ENCODE peak calls at places on chromosomes 1 and 21, in ten cellular contexts. H, W, L, V, M, Z, E, O, X and J are unnamed samples.

GRCh38 chr1:2840036-2840809 is 38.7 kb upstream of the TTC34 start:
- DNase-seq in H (peak; percentile 40), W (no peak), X (no peak), M (no peak), L (no peak), E (no peak), O (no peak), Z (no peak), V (no peak), J (peak; percentile 78)

GRCh38 chr1:200802865-200803512 is 64.3 kb downstream of the CAMSAP2 start:
- DNase-seq in W (peak; percentile 93), Z (peak; percentile 1), H (peak; percentile 94), O (peak; percentile 61), M (peak; percentile 42), E (peak; percentile 84), L (peak; percentile 74), X (peak; percentile 63), V (peak; percentile 66), J (peak; percentile 74)

GRCh38 chr1:30635386-30635975 is 87.9 kb downstream of the MATN1 start:
- DNase-seq in L (no peak), Z (no peak), E (no peak), V (no peak), M (no peak), X (no peak), O (no peak), W (no peak), H (no peak), J (no peak)

GRCh38 chr1:12669529-12670068 is 25.7 kb downstream of the AADACL4 start:
- DNase-seq in W (no peak), Z (no peak), O (no peak), X (peak; percentile 28), L (no peak), E (no peak), V (no peak), M (no peak), H (no peak), J (no peak)

GRCh38 chr21:36178349-36178748 is 21.7 kb downstream of the DOP1B start:
- DNase-seq in L (no peak), V (no peak), M (no peak), W (no peak), X (no peak), E (no peak), O (no peak), Z (no peak), H (no peak), J (no peak)

GRCh38 chr1:16724718-16725438 is 15.4 kb upstream of the RNU1-4 start:
- DNase-seq in O (no peak), M (no peak), L (peak; percentile 46), H (peak; percentile 65), E (no peak), X (no peak), V (no peak), Z (no peak), W (no peak), J (peak; percentile 2)

GRCh38 chr1:189619682-189620332 is 857.9 kb downstream of the BRINP3 start:
- DNase-seq in W (peak; percentile 100), M (peak; percentile 3), E (peak; percentile 89), O (peak; percentile 91), V (no peak), H (no peak), X (peak; percentile 69), Z (no peak), L (no peak), J (no peak)

GRCh38 chr1:227926216-227926791 is 21.4 kb downstream of the WNT9A start:
- DNase-seq in O (no peak), Z (no peak), L (no peak), H (no peak), V (no peak), E (no peak), W (no peak), X (no peak), M (no peak), J (no peak)

GRCh38 chr1:221678014-221678413 is 63.9 kb downstream of the DUSP10 start:
- DNase-seq in V (no peak), H (no peak), E (no peak), W (no peak), Z (no peak), X (no peak), L (no peak), O (no peak), M (no peak), J (no peak)

GRCh38 chr1:184624626-184625025 is 130.0 kb downstream of the EDEM3 start:
- DNase-seq in H (no peak), X (no peak), E (no peak), L (no peak), Z (no peak), V (no peak), O (no peak), M (no peak), W (peak; percentile 83), J (no peak)

GRCh38 chr1:189657131-189657530 is 820.5 kb downstream of the BRINP3 start:
- DNase-seq in M (no peak), V (no peak), L (no peak), X (no peak), H (no peak), E (no peak), O (no peak), Z (no peak), W (no peak), J (no peak)

GRCh38 chr1:18134324-18135046 is 26.9 kb downstream of the IGSF21 start:
- DNase-seq in L (no peak), O (no peak), V (no peak), H (no peak), E (no peak), W (no peak), M (no peak), Z (no peak), X (no peak), J (no peak)

GRCh38 chr1:85273397-85273796 is 3.0 kb downstream of the BCL10 start:
- DNase-seq in H (no peak), O (no peak), W (no peak), E (no peak), M (no peak), X (no peak), V (no peak), L (no peak), Z (no peak), J (no peak)

GRCh38 chr1:89363638-89364536 is at the start of gene GBP6:
- DNase-seq in X (no peak), H (peak; percentile 13), W (peak; percentile 28), Z (no peak), L (peak; percentile 38), O (no peak), E (no peak), V (no peak), M (no peak), J (no peak)

GRCh38 chr1:18144921-18145699 is 37.5 kb downstream of the IGSF21 start:
- DNase-seq in O (no peak), H (no peak), W (no peak), Z (no peak), V (no peak), M (no peak), L (no peak), E (no peak), X (no peak), J (no peak)

GRCh38 chr1:3892748-3893147 is 7.3 kb downstream of the C1orf174 start:
- DNase-seq in E (no peak), L (no peak), W (no peak), V (peak; percentile 17), Z (no peak), M (no peak), H (no peak), X (no peak), O (no peak), J (no peak)